ENCODE peak calls at places on chromosomes 4 and X, in nine cellular contexts. G is activated naive CD4-positive, alpha-beta T cell treated with anti-CD3 and anti-CD28 coated beads, Interleukin-2, amount 50 U/mL, for 72 hours; U is T1000; N is astrocyte; K is EL; P is stimulated activated CD4-positive, alpha-beta T cell treated with anti-CD3 and anti-CD28 coated beads, Interleukin-2, amount 100 ng/mL, for 4 hours; R is T-helper 2 cell; Q is GM20000; B is nephron progenitor cell. S is an unnamed sample.
A peak's percentile ranks its signal among the peaks of the same experiment; 100 is the strongest.

GRCh38 chr4:183905081-183905592 is at the start of gene STOX2:
- DNase-seq in G (peak; percentile 40), U (peak; percentile 26), N (peak; percentile 27), K (peak; percentile 4), P (no peak), R (no peak), Q (no peak), B (peak; percentile 84), S (peak; percentile 87)

GRCh38 chrX:41720125-41720780 is 3.7 kb upstream of the GPR82 start:
- DNase-seq in G (no peak), U (no peak), N (peak; percentile 31), K (no peak), P (no peak), R (peak; percentile 47), Q (peak; percentile 20), B (no peak), S (no peak)

GRCh38 chr4:7966281-7967062 is 26.8 kb upstream of the AFAP1 start:
- DNase-seq in G (no peak), U (no peak), N (no peak), K (no peak), P (no peak), R (no peak), Q (no peak), B (no peak), S (no peak)

GRCh38 chrX:153703036-153703370 is 15.3 kb downstream of the SLC6A8 start:
- DNase-seq in G (no peak), U (no peak), N (peak; percentile 73), K (no peak), P (no peak), R (no peak), Q (no peak), B (no peak), S (no peak)

GRCh38 chr4:7876096-7876993 is 63.3 kb downstream of the AFAP1 start:
- DNase-seq in G (no peak), U (no peak), N (peak; percentile 74), K (peak; percentile 53), P (peak; percentile 30), R (peak; percentile 12), Q (no peak), B (peak; percentile 20), S (peak; percentile 49)

GRCh38 chrX:46446727-46447378 is 98.4 kb downstream of the ZNF674 start:
- DNase-seq in G (peak; percentile 81), U (peak; percentile 61), N (peak; percentile 36), K (peak; percentile 80), P (peak; percentile 77), R (peak; percentile 86), Q (peak; percentile 84), B (peak; percentile 88), S (peak; percentile 91)

GRCh38 chr4:17512973-17513665 is 1.2 kb upstream of the QDPR start:
- DNase-seq in G (no peak), U (no peak), N (no peak), K (no peak), P (no peak), R (no peak), Q (no peak), B (no peak), S (no peak)

GRCh38 chrX:54171527-54171926 is 11.5 kb downstream of the FAM120C start:
- DNase-seq in G (no peak), U (no peak), N (no peak), K (peak; percentile 20), P (no peak), R (no peak), Q (no peak), B (no peak), S (no peak)

GRCh38 chr4:41323706-41324105 is 67.0 kb downstream of the UCHL1 start:
- DNase-seq in G (no peak), U (no peak), N (no peak), K (peak; percentile 34), P (no peak), R (no peak), Q (no peak), B (no peak), S (no peak)

GRCh38 chrX:37644381-37645305 is 40.9 kb upstream of the XK start:
- DNase-seq in G (no peak), U (no peak), N (no peak), K (no peak), P (no peak), R (no peak), Q (no peak), B (no peak), S (no peak)

GRCh38 chr4:142984871-142985585 is 138.9 kb upstream of the INPP4B start:
- DNase-seq in G (no peak), U (no peak), N (no peak), K (peak; percentile 25), P (no peak), R (no peak), Q (no peak), B (no peak), S (peak; percentile 63)

GRCh38 chr4:46266106-46266505 is 123.8 kb downstream of the GABRA2 start:
- DNase-seq in G (no peak), U (no peak), N (no peak), K (no peak), P (no peak), R (no peak), Q (no peak), B (no peak), S (no peak)

GRCh38 chr4:139530833-139531427 is 25.1 kb downstream of the SETD7 start:
- DNase-seq in G (peak; percentile 67), U (no peak), N (no peak), K (peak; percentile 41), P (peak; percentile 42), R (peak; percentile 41), Q (peak; percentile 70), B (peak; percentile 72), S (peak; percentile 86)

GRCh38 chr4:150181536-150181935 is 103.3 kb downstream of the DCLK2 start:
- DNase-seq in G (no peak), U (no peak), N (peak; percentile 43), K (peak; percentile 34), P (no peak), R (no peak), Q (no peak), B (no peak), S (peak; percentile 19)

GRCh38 chr4:17704020-17704657 is 77.3 kb downstream of the FAM184B start:
- DNase-seq in G (no peak), U (no peak), N (no peak), K (no peak), P (no peak), R (no peak), Q (no peak), B (no peak), S (no peak)

GRCh38 chr4:4575284-4576211 is 33.7 kb upstream of the STX18 start:
- DNase-seq in G (peak; percentile 57), U (no peak), N (peak; percentile 34), K (peak; percentile 57), P (peak; percentile 60), R (peak; percentile 59), Q (peak; percentile 73), B (peak; percentile 87), S (peak; percentile 93)

GRCh38 chrX:49120104-49120503 is 3.4 kb downstream of the GPKOW start:
- DNase-seq in G (no peak), U (no peak), N (no peak), K (no peak), P (no peak), R (no peak), Q (no peak), B (no peak), S (no peak)

GRCh38 chr4:156906325-156906724 is 65.3 kb downstream of the PDGFC start:
- DNase-seq in G (no peak), U (no peak), N (no peak), K (no peak), P (no peak), R (no peak), Q (no peak), B (no peak), S (no peak)

GRCh38 chr4:182074842-182075241 is 168.4 kb upstream of the TENM3 start:
- DNase-seq in G (no peak), U (no peak), N (no peak), K (no peak), P (no peak), R (no peak), Q (no peak), B (no peak), S (peak; percentile 39)

GRCh38 chrX:69124108-69124507 is 41.1 kb downstream of the PJA1 start:
- DNase-seq in G (no peak), U (no peak), N (peak; percentile 31), K (peak; percentile 61), P (no peak), R (no peak), Q (no peak), B (no peak), S (no peak)

GRCh38 chr4:108926058-108926457 is 163.2 kb upstream of the ETNPPL start:
- DNase-seq in G (no peak), U (no peak), N (no peak), K (no peak), P (no peak), R (no peak), Q (no peak), B (no peak), S (no peak)

S was measured in iPS-NIHi11.